ENCODE peak calls at places on chromosomes 13 and 19, in nine cellular contexts. One of them, this sample, is unnamed. For H3K36me3, the result is how much of the 10 kb centered on the place peaks cover.

GRCh38 chr13:94232161-94232560 is 247.3 kb downstream of the DCT start:
- DNase-seq in IMR-90: no peak
- DNase-seq in suprapubic skin: no peak
- DNase-seq in ovary: no peak
- DNase-seq in body of pancreas: no peak
- DNase-seq in tibial nerve: no peak
- DNase-seq in breast epithelium: no peak
- DNase-seq in heart left ventricle: no peak
- DNase-seq in uterus: no peak
- DNase-seq in this sample: no peak

GRCh38 chr13:77518266-77518665 is 17.2 kb upstream of the SCEL start:
- DNase-seq in suprapubic skin: no peak
- DNase-seq in IMR-90: no peak
- DNase-seq in tibial nerve: no peak
- DNase-seq in uterus: no peak
- DNase-seq in breast epithelium: no peak
- DNase-seq in body of pancreas: no peak
- DNase-seq in ovary: no peak
- DNase-seq in heart left ventricle: no peak
- DNase-seq in this sample: no peak

GRCh38 chr13:34020388-34020787 is 202.4 kb downstream of the RFC3 start:
- DNase-seq in suprapubic skin: no peak
- DNase-seq in tibial nerve: no peak
- DNase-seq in heart left ventricle: no peak
- DNase-seq in uterus: no peak
- DNase-seq in body of pancreas: no peak
- DNase-seq in IMR-90: no peak
- DNase-seq in ovary: no peak
- DNase-seq in breast epithelium: no peak
- DNase-seq in this sample: no peak

GRCh38 chr13:51768378-51768921 is 35.5 kb downstream of the DHRS12 start:
- DNase-seq in ovary: no peak
- DNase-seq in suprapubic skin: no peak
- DNase-seq in breast epithelium: no peak
- DNase-seq in heart left ventricle: no peak
- DNase-seq in IMR-90: no peak
- DNase-seq in uterus: no peak
- DNase-seq in body of pancreas: no peak
- DNase-seq in tibial nerve: no peak
- DNase-seq in this sample: no peak

GRCh38 chr19:14545716-14546082 is 16.3 kb downstream of the TECR start:
- DNase-seq in tibial nerve: no peak
- DNase-seq in IMR-90: no peak
- DNase-seq in uterus: no peak
- DNase-seq in suprapubic skin: no peak
- DNase-seq in heart left ventricle: no peak
- DNase-seq in body of pancreas: no peak
- DNase-seq in ovary: no peak
- DNase-seq in breast epithelium: no peak
- DNase-seq in this sample: no peak

GRCh38 chr19:14974488-14974887 is 5.2 kb downstream of the SLC1A6 start:
- DNase-seq in body of pancreas: no peak
- DNase-seq in IMR-90: no peak
- DNase-seq in uterus: no peak
- DNase-seq in tibial nerve: no peak
- DNase-seq in ovary: no peak
- DNase-seq in breast epithelium: no peak
- DNase-seq in suprapubic skin: no peak
- DNase-seq in heart left ventricle: no peak
- DNase-seq in this sample: no peak

GRCh38 chr19:34731019-34731829 is 2.8 kb upstream of the ZNF181 start:
- DNase-seq in IMR-90: no peak
- DNase-seq in heart left ventricle: peak
- DNase-seq in uterus: no peak
- DNase-seq in tibial nerve: no peak
- DNase-seq in ovary: peak
- DNase-seq in suprapubic skin: no peak
- DNase-seq in body of pancreas: peak
- DNase-seq in breast epithelium: no peak
- DNase-seq in this sample: no peak

GRCh38 chr13:76210262-76210661 is 574.1 kb downstream of the LMO7 start:
- DNase-seq in tibial nerve: no peak
- DNase-seq in breast epithelium: no peak
- DNase-seq in heart left ventricle: no peak
- DNase-seq in ovary: no peak
- DNase-seq in body of pancreas: peak
- DNase-seq in IMR-90: no peak
- DNase-seq in suprapubic skin: no peak
- DNase-seq in uterus: no peak
- DNase-seq in this sample: no peak

GRCh38 chr19:15534957-15535864 is 26.9 kb downstream of the CYP4F22 start:
- DNase-seq in suprapubic skin: no peak
- DNase-seq in heart left ventricle: no peak
- DNase-seq in breast epithelium: no peak
- DNase-seq in IMR-90: no peak
- DNase-seq in ovary: no peak
- DNase-seq in uterus: no peak
- DNase-seq in body of pancreas: no peak
- DNase-seq in tibial nerve: no peak
- DNase-seq in this sample: no peak

GRCh38 chr13:50071399-50071798 is 56.2 kb downstream of the KCNRG start:
- DNase-seq in breast epithelium: no peak
- DNase-seq in heart left ventricle: no peak
- DNase-seq in tibial nerve: no peak
- DNase-seq in suprapubic skin: no peak
- DNase-seq in IMR-90: no peak
- DNase-seq in uterus: no peak
- DNase-seq in ovary: no peak
- DNase-seq in body of pancreas: peak
- DNase-seq in this sample: no peak

GRCh38 chr19:7641288-7642276 is 4.7 kb downstream of the STXBP2 start:
- DNase-seq in suprapubic skin: no peak
- DNase-seq in tibial nerve: no peak
- DNase-seq in body of pancreas: no peak
- DNase-seq in IMR-90: no peak
- DNase-seq in breast epithelium: no peak
- DNase-seq in uterus: no peak
- DNase-seq in ovary: no peak
- DNase-seq in heart left ventricle: peak
- DNase-seq in this sample: no peak

GRCh38 chr13:38849316-38849715 is 141.3 kb downstream of the STOML3 start:
- DNase-seq in suprapubic skin: no peak
- DNase-seq in uterus: no peak
- DNase-seq in breast epithelium: no peak
- DNase-seq in ovary: no peak
- DNase-seq in tibial nerve: no peak
- DNase-seq in body of pancreas: no peak
- DNase-seq in IMR-90: no peak
- DNase-seq in heart left ventricle: no peak
- DNase-seq in this sample: no peak

GRCh38 chr13:31767175-31767900 is 28.0 kb downstream of the RXFP2 start:
- DNase-seq in suprapubic skin: no peak
- DNase-seq in uterus: no peak
- DNase-seq in IMR-90: peak
- DNase-seq in ovary: no peak
- DNase-seq in heart left ventricle: no peak
- DNase-seq in breast epithelium: no peak
- DNase-seq in body of pancreas: no peak
- DNase-seq in tibial nerve: peak
- DNase-seq in this sample: no peak

GRCh38 chr19:12733369-12733896 is 1.1 kb downstream of the TRIR start:
- DNase-seq in ovary: no peak
- DNase-seq in breast epithelium: no peak
- DNase-seq in body of pancreas: no peak
- DNase-seq in suprapubic skin: no peak
- DNase-seq in tibial nerve: no peak
- DNase-seq in uterus: no peak
- DNase-seq in heart left ventricle: no peak
- DNase-seq in IMR-90: peak
- DNase-seq in this sample: no peak

GRCh38 chr19:30587869-30588268 is 215.7 kb downstream of the ZNF536 start:
- DNase-seq in body of pancreas: no peak
- DNase-seq in breast epithelium: no peak
- DNase-seq in ovary: no peak
- DNase-seq in suprapubic skin: no peak
- DNase-seq in IMR-90: no peak
- DNase-seq in uterus: no peak
- DNase-seq in heart left ventricle: no peak
- DNase-seq in tibial nerve: no peak
- DNase-seq in this sample: no peak

DNA sequence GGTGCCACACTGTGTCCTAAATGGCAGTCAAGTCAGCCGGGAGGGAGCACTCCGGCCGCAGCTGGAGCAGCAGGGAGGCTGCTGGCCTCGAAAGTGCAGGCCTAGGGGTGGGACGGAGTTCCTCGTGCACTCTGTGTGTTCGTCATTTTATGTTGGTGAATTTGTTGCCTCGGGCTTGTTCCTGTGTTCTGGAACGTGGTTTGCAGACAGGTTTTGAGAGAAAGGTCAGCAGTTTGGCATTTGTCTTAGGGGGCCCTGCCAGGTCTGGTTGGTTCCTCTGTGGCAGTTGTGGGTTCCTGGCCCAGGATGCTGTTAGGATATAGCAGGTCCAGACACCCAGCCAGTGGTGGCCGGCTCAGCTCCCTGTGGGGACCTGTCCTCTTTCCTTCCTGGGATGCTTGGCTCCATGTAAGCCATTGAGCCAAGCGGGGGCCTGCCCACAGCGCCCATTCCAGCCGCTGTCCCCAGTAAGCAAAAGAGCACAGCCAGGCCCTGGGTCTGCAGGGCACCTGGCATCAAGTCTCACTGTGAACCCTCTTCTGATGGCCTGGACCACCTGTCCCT is 30.0 kb downstream of the MPHOSPH8 start:
- DNase-seq in uterus: no peak
- DNase-seq in suprapubic skin: no peak
- DNase-seq in heart left ventricle: no peak
- DNase-seq in breast epithelium: no peak
- DNase-seq in body of pancreas: no peak
- DNase-seq in ovary: no peak
- DNase-seq in tibial nerve: no peak
- DNase-seq in IMR-90: no peak
- DNase-seq in this sample: no peak
- H3K36me3 ChIP-seq in uterus: under half
- H3K36me3 ChIP-seq in suprapubic skin: half or more
- H3K36me3 ChIP-seq in heart left ventricle: under half
- H3K36me3 ChIP-seq in breast epithelium: under half
- H3K36me3 ChIP-seq in body of pancreas: under half
- H3K36me3 ChIP-seq in ovary: under half
- H3K36me3 ChIP-seq in tibial nerve: under half
- H3K36me3 ChIP-seq in IMR-90: half or more
- H3K36me3 ChIP-seq in this sample: half or more

GRCh38 chr13:113552786-113553540 is 31.6 kb upstream of the TFDP1 start:
- DNase-seq in ovary: peak
- DNase-seq in breast epithelium: peak
- DNase-seq in uterus: no peak
- DNase-seq in heart left ventricle: no peak
- DNase-seq in body of pancreas: no peak
- DNase-seq in tibial nerve: no peak
- DNase-seq in suprapubic skin: no peak
- DNase-seq in IMR-90: no peak
- DNase-seq in this sample: peak
- H3K27ac ChIP-seq in ovary: no peak
- H3K27ac ChIP-seq in breast epithelium: no peak
- H3K27ac ChIP-seq in uterus: no peak
- H3K27ac ChIP-seq in heart left ventricle: no peak
- H3K27ac ChIP-seq in body of pancreas: no peak
- H3K27ac ChIP-seq in tibial nerve: no peak
- H3K27ac ChIP-seq in suprapubic skin: no peak
- H3K27ac ChIP-seq in IMR-90: no peak
- H3K27ac ChIP-seq in this sample: no peak

DNA sequence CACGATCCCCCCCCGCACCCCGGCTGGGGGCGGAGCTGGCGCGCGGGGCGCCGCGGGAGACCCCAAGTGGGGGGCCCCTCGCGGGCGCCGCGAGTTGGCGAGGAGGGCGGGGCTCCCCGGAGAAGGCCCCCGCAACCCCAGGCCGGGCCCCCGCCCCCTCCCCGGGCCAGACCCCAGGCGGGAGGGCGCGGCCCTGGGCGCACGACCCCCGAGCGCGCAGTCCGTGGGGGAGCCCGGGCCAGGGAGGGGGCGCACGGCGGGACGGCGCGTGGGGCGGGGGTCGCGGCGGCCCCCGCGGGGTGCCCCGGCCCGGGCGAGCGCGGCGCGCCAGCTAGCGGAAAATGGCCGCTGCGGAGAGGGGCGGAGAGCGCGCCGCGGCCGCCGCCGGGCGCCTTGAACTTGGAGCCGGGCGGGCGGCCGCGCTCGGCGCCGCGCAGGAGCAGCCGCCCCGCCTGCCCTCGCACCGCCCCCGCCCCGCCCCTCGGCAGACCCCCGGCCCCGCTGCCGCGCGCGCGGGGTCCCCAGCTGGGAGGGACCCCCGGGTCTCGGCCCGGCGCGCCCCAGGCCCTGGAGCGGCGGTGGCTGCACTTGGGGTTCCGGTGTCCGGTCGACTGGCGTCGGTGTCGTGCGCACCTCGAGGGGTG is 6.4 kb upstream of the NFIC start:
- DNase-seq in breast epithelium: no peak
- DNase-seq in uterus: no peak
- DNase-seq in heart left ventricle: peak
- DNase-seq in IMR-90: no peak
- DNase-seq in suprapubic skin: no peak
- DNase-seq in tibial nerve: no peak
- DNase-seq in ovary: no peak
- DNase-seq in body of pancreas: no peak
- DNase-seq in this sample: no peak
- TF ChIP-seq POLR2A in breast epithelium: no peak
- TF ChIP-seq POLR2A in uterus: peak
- TF ChIP-seq POLR2A in heart left ventricle: no peak
- TF ChIP-seq POLR2A in IMR-90: no peak
- TF ChIP-seq POLR2A in suprapubic skin: no peak
- TF ChIP-seq POLR2A in tibial nerve: no peak
- TF ChIP-seq POLR2A in ovary: no peak
- TF ChIP-seq POLR2A in body of pancreas: no peak
- TF ChIP-seq POLR2A in this sample: no peak

DNA sequence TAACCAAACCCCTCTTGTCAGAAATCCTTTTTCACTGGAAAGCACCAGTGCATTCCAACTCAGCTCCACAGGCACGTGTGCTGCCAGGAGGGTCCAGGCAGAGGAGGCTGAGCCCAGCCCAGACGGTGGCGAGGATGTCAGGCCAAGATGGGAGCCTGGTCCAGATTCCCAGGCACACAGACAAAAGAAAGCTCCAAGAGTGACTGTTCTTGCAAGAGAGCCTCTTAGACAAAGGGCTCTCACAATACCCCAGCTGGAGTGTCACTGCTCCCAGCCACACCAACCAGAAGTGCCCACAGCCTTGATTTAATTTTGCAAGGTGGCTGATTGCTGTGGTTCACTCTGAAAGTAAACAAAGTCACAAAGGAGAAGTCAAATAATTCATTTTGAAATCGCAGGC is 95.3 kb downstream of the RAB20 start:
- DNase-seq in uterus: no peak
- DNase-seq in tibial nerve: no peak
- DNase-seq in breast epithelium: no peak
- DNase-seq in ovary: no peak
- DNase-seq in suprapubic skin: no peak
- DNase-seq in heart left ventricle: no peak
- DNase-seq in body of pancreas: no peak
- DNase-seq in IMR-90: no peak
- DNase-seq in this sample: no peak
- H3K36me3 ChIP-seq in uterus: under half
- H3K36me3 ChIP-seq in tibial nerve: under half
- H3K36me3 ChIP-seq in breast epithelium: under half
- H3K36me3 ChIP-seq in ovary: under half
- H3K36me3 ChIP-seq in suprapubic skin: under half
- H3K36me3 ChIP-seq in heart left ventricle: under half
- H3K36me3 ChIP-seq in body of pancreas: under half
- H3K36me3 ChIP-seq in IMR-90: half or more
- H3K36me3 ChIP-seq in this sample: under half

GRCh38 chr19:38687837-38688378 is 40.5 kb downstream of the ACTN4 start:
- DNase-seq in body of pancreas: no peak
- DNase-seq in uterus: no peak
- DNase-seq in suprapubic skin: no peak
- DNase-seq in breast epithelium: no peak
- DNase-seq in tibial nerve: no peak
- DNase-seq in IMR-90: no peak
- DNase-seq in ovary: no peak
- DNase-seq in heart left ventricle: no peak
- DNase-seq in this sample: no peak
- H3K27ac ChIP-seq in body of pancreas: peak
- H3K27ac ChIP-seq in uterus: peak
- H3K27ac ChIP-seq in suprapubic skin: peak
- H3K27ac ChIP-seq in breast epithelium: peak
- H3K27ac ChIP-seq in tibial nerve: peak
- H3K27ac ChIP-seq in IMR-90: no peak
- H3K27ac ChIP-seq in ovary: no peak
- H3K27ac ChIP-seq in heart left ventricle: no peak
- H3K27ac ChIP-seq in this sample: peak

This sample was measured in vagina.